ENCODE peak calls at places on chromosomes 1 and 21, in seven cellular contexts. S is iris pigment epithelial cell; M is stimulated activated CD8-positive, alpha-beta memory T cell treated with anti-CD3 and anti-CD28 coated beads, Interleukin-4, amount 100 ng/mL, for 1 hour; E is Right ventricle myocardium inferior; P is psoas muscle; T is Caki2; L is NCI-H2171. D is an unnamed sample.

GRCh38 chr21:46434322-46434958 is 24.3 kb upstream of the DIP2A start:
- DNase-seq in S (no peak), M (no peak), E (peak), P (no peak), T (no peak), L (no peak), D (no peak)

GRCh38 chr1:203324103-203325003 is 19.0 kb downstream of the BTG2 start:
- DNase-seq in S (no peak), M (no peak), E (no peak), P (no peak), T (no peak), L (no peak), D (peak)

GRCh38 chr1:56189946-56190920 is 389.1 kb downstream of the PLPP3 start:
- DNase-seq in S (no peak), M (no peak), E (no peak), P (no peak), T (no peak), L (no peak), D (no peak)

GRCh38 chr1:209116705-209117104 is 466.8 kb upstream of the CAMK1G start:
- DNase-seq in S (no peak), M (no peak), E (no peak), P (no peak), T (no peak), L (no peak), D (no peak)

GRCh38 chr1:66438062-66438970 is 95.6 kb upstream of the SGIP1 start:
- DNase-seq in S (peak), M (no peak), E (no peak), P (no peak), T (no peak), L (no peak), D (no peak)

GRCh38 chr21:45187646-45188045 is 100.0 kb downstream of the POFUT2 start:
- DNase-seq in S (no peak), M (no peak), E (no peak), P (no peak), T (no peak), L (no peak), D (no peak)

GRCh38 chr21:46033410-46034404 is 52.1 kb downstream of the COL6A1 start:
- DNase-seq in S (no peak), M (no peak), E (no peak), P (no peak), T (no peak), L (no peak), D (no peak)

GRCh38 chr1:212232020-212232570 is 53.1 kb upstream of the PPP2R5A start:
- DNase-seq in S (no peak), M (no peak), E (peak), P (no peak), T (no peak), L (no peak), D (no peak)

GRCh38 chr1:38512789-38513188 is 346.8 kb downstream of the RRAGC start:
- DNase-seq in S (no peak), M (no peak), E (no peak), P (no peak), T (no peak), L (peak), D (no peak)

GRCh38 chr1:111441573-111442192 is 7.4 kb downstream of the WDR77 start:
- DNase-seq in S (peak), M (peak), E (no peak), P (peak), T (no peak), L (no peak), D (no peak)

GRCh38 chr21:37380349-37381323 is 14.1 kb downstream of the DYRK1A start:
- DNase-seq in S (no peak), M (no peak), E (no peak), P (no peak), T (peak), L (peak), D (no peak)